ENCODE peak calls at places on chromosome 16, in seven cellular contexts. N, T, U, K, Q, W and J are unnamed samples.

GRCh38 chr16:88928405-88929375 is 48.3 kb downstream of the CBFA2T3 start:
- DNase-seq in N (no peak), T (no peak), U (no peak), K (no peak), Q (no peak), W (no peak), J (no peak)

GRCh38 chr16:57609541-57610401 is 18.7 kb upstream of the ADGRG1 start:
- DNase-seq in N (no peak), T (no peak), U (no peak), K (no peak), Q (peak), W (peak), J (no peak)

GRCh38 chr16:30115238-30115637 is 1.9 kb upstream of the GDPD3 start:
- DNase-seq in N (no peak), T (no peak), U (no peak), K (no peak), Q (no peak), W (no peak), J (no peak)

GRCh38 chr16:48014349-48015135 is 141.3 kb downstream of the ABCC12 start:
- DNase-seq in N (no peak), T (no peak), U (no peak), K (no peak), Q (no peak), W (no peak), J (no peak)

GRCh38 chr16:50819706-50820105 is 77.8 kb downstream of the CYLD start:
- DNase-seq in N (no peak), T (no peak), U (no peak), K (no peak), Q (no peak), W (no peak), J (no peak)

GRCh38 chr16:80319181-80319580 is 221.6 kb upstream of the DYNLRB2 start:
- DNase-seq in N (no peak), T (no peak), U (no peak), K (no peak), Q (no peak), W (no peak), J (no peak)

GRCh38 chr16:79599837-79600635 is 501 bp downstream of the MAF start:
- DNase-seq in N (peak), T (no peak), U (peak), K (peak), Q (no peak), W (no peak), J (peak)

GRCh38 chr16:4263504-4264436 is 9.1 kb downstream of the TFAP4 start:
- DNase-seq in N (peak), T (no peak), U (no peak), K (peak), Q (no peak), W (no peak), J (no peak)

GRCh38 chr16:83995756-83996155 is 27.7 kb downstream of the NECAB2 start:
- DNase-seq in N (peak), T (peak), U (no peak), K (peak), Q (no peak), W (no peak), J (no peak)

GRCh38 chr16:89815639-89816348 is 653 bp downstream of the FANCA start:
- DNase-seq in N (peak), T (no peak), U (no peak), K (no peak), Q (no peak), W (no peak), J (no peak)

GRCh38 chr16:77434365-77435239 is at the start of gene ADAMTS18:
- DNase-seq in N (peak), T (no peak), U (no peak), K (no peak), Q (no peak), W (no peak), J (no peak)

GRCh38 chr16:11233727-11234376 is 22.2 kb downstream of the SOCS1 start:
- DNase-seq in N (no peak), T (no peak), U (peak), K (no peak), Q (no peak), W (peak), J (peak)

GRCh38 chr16:66070140-66070887 is 296.2 kb upstream of the CDH5 start:
- DNase-seq in N (peak), T (no peak), U (no peak), K (peak), Q (no peak), W (no peak), J (no peak)

GRCh38 chr16:67101301-67101675 is 8.5 kb upstream of the PHAF1 start:
- DNase-seq in N (no peak), T (no peak), U (no peak), K (no peak), Q (no peak), W (no peak), J (no peak)

GRCh38 chr16:23436992-23437391 is 16.0 kb downstream of the COG7 start:
- DNase-seq in N (no peak), T (no peak), U (no peak), K (no peak), Q (no peak), W (no peak), J (no peak)

GRCh38 chr16:77738706-77739105 is 16.4 kb downstream of the NUDT7 start:
- DNase-seq in N (no peak), T (no peak), U (no peak), K (no peak), Q (no peak), W (no peak), J (no peak)

GRCh38 chr16:88591577-88592021 is 21.4 kb downstream of the ZC3H18 start:
- DNase-seq in N (no peak), T (no peak), U (no peak), K (no peak), Q (no peak), W (no peak), J (no peak)